ENCODE peak calls at places on chromosomes 5 and 9, in nine cellular contexts. Q is SK-N-SH; Y is activated naive CD4-positive, alpha-beta T cell treated with anti-CD3 and anti-CD28 coated beads, Interleukin-2, amount 50 U/mL, for 72 hours; N is C1 segment of cervical spinal cord; F is iris pigment epithelial cell; W is SW 1271; H is HepG2; P is neuronal stem cell; T is epithelial cell of prostate. R is an unnamed sample.
A peak's percentile ranks its signal among the peaks of the same experiment; 100 is the strongest.

GRCh38 chr5:10286552-10287227 is 21.0 kb downstream of the CMBL start:
- DNase-seq in Q (no peak), Y (no peak), N (no peak), F (no peak), W (no peak), H (no peak), P (no peak), T (no peak), R (no peak)

GRCh38 chr5:138489705-138490104 is 24.4 kb downstream of the EGR1 start:
- DNase-seq in Q (no peak), Y (no peak), N (no peak), F (no peak), W (no peak), H (no peak), P (no peak), T (no peak), R (no peak)

GRCh38 chr5:151036556-151036955 is 16.2 kb downstream of the GPX3 start:
- DNase-seq in Q (no peak), Y (no peak), N (no peak), F (no peak), W (no peak), H (no peak), P (no peak), T (no peak), R (no peak)

GRCh38 chr5:174767670-174768069 is 43.3 kb downstream of the MSX2 start:
- DNase-seq in Q (no peak), Y (no peak), N (no peak), F (no peak), W (no peak), H (no peak), P (no peak), T (no peak), R (no peak)

GRCh38 chr5:116640236-116640635 is 65.6 kb upstream of the SEMA6A start:
- DNase-seq in Q (no peak), Y (no peak), N (no peak), F (no peak), W (no peak), H (no peak), P (no peak), T (peak; percentile 5), R (no peak)

GRCh38 chr9:115640887-115641286 is 512.7 kb upstream of the PAPPA start:
- DNase-seq in Q (no peak), Y (no peak), N (no peak), F (peak; percentile 90), W (no peak), H (no peak), P (no peak), T (peak; percentile 50), R (no peak)

GRCh38 chr5:54902817-54903473 is 82.4 kb downstream of the ESM1 start:
- DNase-seq in Q (no peak), Y (peak; percentile 66), N (no peak), F (peak; percentile 88), W (no peak), H (no peak), P (no peak), T (no peak), R (no peak)

GRCh38 chr9:87567047-87567446 is 69.4 kb downstream of the DAPK1 start:
- DNase-seq in Q (peak; percentile 74), Y (no peak), N (no peak), F (no peak), W (no peak), H (no peak), P (no peak), T (no peak), R (peak; percentile 64)

GRCh38 chr5:57676228-57677098 is 193.9 kb upstream of the ACTBL2 start:
- DNase-seq in Q (peak; percentile 36), Y (no peak), N (no peak), F (peak; percentile 34), W (no peak), H (peak; percentile 55), P (no peak), T (no peak), R (no peak)

GRCh38 chr5:54738118-54738972 is 220.8 kb downstream of the SNX18 start:
- DNase-seq in Q (no peak), Y (no peak), N (no peak), F (peak; percentile 54), W (no peak), H (no peak), P (no peak), T (no peak), R (no peak)

GRCh38 chr9:79980440-79980839 is 408.7 kb downstream of the TLE4 start:
- DNase-seq in Q (no peak), Y (no peak), N (no peak), F (no peak), W (no peak), H (no peak), P (peak; percentile 21), T (no peak), R (no peak)

GRCh38 chr9:70020217-70020616 is 23.4 kb upstream of the MAMDC2 start:
- DNase-seq in Q (no peak), Y (no peak), N (no peak), F (no peak), W (no peak), H (no peak), P (no peak), T (no peak), R (no peak)

GRCh38 chr9:86321373-86321772 is 32.8 kb downstream of the TUT7 start:
- DNase-seq in Q (no peak), Y (no peak), N (no peak), F (peak; percentile 98), W (no peak), H (no peak), P (no peak), T (no peak), R (no peak)

GRCh38 chr5:102368392-102368791 is 72.3 kb upstream of the SLCO4C1 start:
- DNase-seq in Q (no peak), Y (no peak), N (no peak), F (no peak), W (no peak), H (no peak), P (no peak), T (no peak), R (no peak)

GRCh38 chr5:96297867-96298266 is 135.2 kb downstream of the PCSK1 start:
- DNase-seq in Q (no peak), Y (no peak), N (no peak), F (peak; percentile 99), W (no peak), H (peak; percentile 98), P (no peak), T (no peak), R (no peak)

GRCh38 chr9:69412741-69413150 is 87.7 kb downstream of the ENTREP1 start:
- DNase-seq in Q (peak; percentile 87), Y (no peak), N (no peak), F (peak; percentile 69), W (no peak), H (peak; percentile 39), P (peak; percentile 58), T (no peak), R (peak; percentile 39)

GRCh38 chr5:76785493-76785892 is 33.3 kb upstream of the F2RL1 start:
- DNase-seq in Q (no peak), Y (no peak), N (no peak), F (no peak), W (peak; percentile 8), H (peak; percentile 79), P (no peak), T (peak; percentile 61), R (no peak)

GRCh38 chr5:122385286-122385685 is 73.2 kb downstream of the SNCAIP start:
- DNase-seq in Q (no peak), Y (no peak), N (no peak), F (no peak), W (no peak), H (no peak), P (no peak), T (no peak), R (no peak)

GRCh38 chr9:70114898-70115297 is 71.2 kb downstream of the MAMDC2 start:
- DNase-seq in Q (no peak), Y (no peak), N (no peak), F (no peak), W (no peak), H (no peak), P (no peak), T (no peak), R (no peak)

R was measured in A673.